ENCODE peak calls at places on chromosome 6, in ten cellular contexts. S, L, G, K, W, B, E, M, I and U are unnamed samples.

GRCh38 chr6:89348372-89348771 is 4.2 kb downstream of the UBE2J1 start:
- DNase-seq in S (no peak), K (no peak), G (no peak), I (peak), W (no peak), B (no peak), M (no peak), L (no peak), E (no peak), U (no peak)

GRCh38 chr6:108117427-108118358 is 43.2 kb upstream of the OSTM1 start:
- DNase-seq in G (peak), M (no peak), L (peak), W (no peak), E (peak), K (no peak), S (no peak), I (peak), B (no peak), U (peak)

GRCh38 chr6:140341272-140341671 is 966.8 kb upstream of the CITED2 start:
- DNase-seq in M (no peak), K (no peak), I (no peak), G (no peak), S (no peak), E (no peak), L (no peak), W (no peak), B (no peak), U (no peak)

GRCh38 chr6:12929678-12930077 is 213.1 kb downstream of the PHACTR1 start:
- DNase-seq in L (no peak), B (no peak), W (no peak), K (no peak), I (no peak), E (no peak), G (no peak), M (no peak), S (no peak), U (no peak)

GRCh38 chr6:7434672-7435071 is 45.1 kb downstream of the RIOK1 start:
- DNase-seq in E (no peak), L (no peak), G (no peak), B (no peak), K (no peak), W (no peak), S (no peak), I (no peak), M (no peak), U (no peak)

GRCh38 chr6:83815631-83816030 is 37.5 kb upstream of the RIPPLY2 start:
- DNase-seq in S (no peak), L (no peak), G (no peak), M (no peak), E (no peak), K (no peak), W (no peak), I (peak), B (no peak), U (no peak)

GRCh38 chr6:149168968-149169367 is 148.5 kb upstream of the TAB2 start:
- DNase-seq in I (no peak), B (no peak), M (no peak), G (no peak), L (no peak), S (no peak), E (no peak), W (no peak), K (no peak), U (no peak)

GRCh38 chr6:168122521-168122920 is 43.5 kb upstream of the FRMD1 start:
- DNase-seq in E (no peak), B (no peak), S (no peak), M (no peak), L (no peak), W (no peak), G (peak), I (no peak), K (peak), U (no peak)

GRCh38 chr6:168291450-168291849 is 28.1 kb downstream of the DACT2 start:
- DNase-seq in E (no peak), K (no peak), G (no peak), L (no peak), B (no peak), I (no peak), S (no peak), W (no peak), M (no peak), U (no peak)

GRCh38 chr6:87155920-87156600 is 695 bp downstream of the ZNF292 start:
- DNase-seq in E (peak), M (peak), K (peak), G (peak), S (peak), W (no peak), B (peak), L (peak), I (peak), U (peak)

GRCh38 chr6:35309611-35310264 is 12.1 kb downstream of the DEF6 start:
- DNase-seq in S (no peak), B (no peak), K (no peak), G (peak), W (no peak), L (no peak), E (no peak), M (no peak), I (no peak), U (no peak)

GRCh38 chr6:39907871-39908575 is 26.2 kb downstream of the MOCS1 start:
- DNase-seq in S (no peak), K (no peak), W (no peak), B (no peak), I (no peak), L (no peak), M (no peak), E (no peak), G (no peak), U (no peak)

GRCh38 chr6:96795481-96795880 is 41.8 kb downstream of the GPR63 start:
- DNase-seq in G (no peak), I (no peak), B (no peak), W (no peak), K (no peak), E (no peak), L (no peak), S (no peak), M (no peak), U (peak)

GRCh38 chr6:7424967-7425807 is 35.6 kb downstream of the RIOK1 start:
- DNase-seq in E (peak), S (no peak), G (no peak), W (no peak), B (no peak), K (no peak), L (no peak), M (peak), I (no peak), U (no peak)

GRCh38 chr6:63899550-63899949 is 263.9 kb downstream of the PHF3 start:
- DNase-seq in E (peak), G (no peak), S (no peak), L (no peak), K (no peak), W (no peak), B (no peak), M (no peak), I (no peak), U (no peak)

GRCh38 chr6:68635706-68636513 is 828 bp downstream of the ADGRB3 start:
- DNase-seq in W (no peak), I (no peak), L (peak), S (no peak), G (peak), K (no peak), M (peak), B (peak), E (peak), U (peak)

GRCh38 chr6:121856296-121856695 is 420.9 kb downstream of the GJA1 start:
- DNase-seq in L (no peak), I (no peak), W (no peak), K (no peak), E (no peak), M (no peak), G (no peak), S (no peak), B (no peak), U (no peak)

GRCh38 chr6:160992323-160993314 is 1.1 kb downstream of the MAP3K4 start:
- DNase-seq in K (peak), W (no peak), B (peak), G (peak), L (peak), S (no peak), I (peak), M (peak), E (peak), U (peak)

GRCh38 chr6:136318676-136319075 is 29.0 kb upstream of the BCLAF1 start:
- DNase-seq in K (no peak), W (no peak), G (no peak), B (no peak), M (no peak), L (no peak), I (no peak), S (no peak), E (no peak), U (no peak)